ENCODE peak calls at places on chromosomes 7 and 10, in four cellular contexts. I is suprapubic skin, C is thoracic aorta, F is sigmoid colon. Y is an unnamed sample. For H3K4me1, the result is how much of the 10 kb centered on the place peaks cover.

GRCh38 chr10:115654961-115655360 is 561.8 kb downstream of the ATRNL1 start:
- DNase-seq in I (no peak), C (no peak), F (no peak), Y (no peak)

GRCh38 chr7:26279405-26279804 is 12.3 kb upstream of the SNX10 start:
- DNase-seq in I (no peak), C (no peak), F (no peak), Y (no peak)

GRCh38 chr10:99450156-99450555 is 19.7 kb upstream of the GOT1 start:
- DNase-seq in I (no peak), C (no peak), F (no peak), Y (no peak)

GRCh38 chr10:38027992-38028391 is 17.5 kb downstream of the ZNF33A start:
- DNase-seq in I (no peak), C (no peak), F (no peak), Y (no peak)

GRCh38 chr7:47529826-47530555 is 51.9 kb downstream of the TNS3 start:
- DNase-seq in I (no peak), C (no peak), F (no peak), Y (no peak)

GRCh38 chr10:131911451-131911850 is 10.6 kb downstream of the PPP2R2D start:
- DNase-seq in I (no peak), C (no peak), F (peak), Y (no peak)

GRCh38 chr10:90047243-90047729 is 345.9 kb downstream of the KIF20B start:
- DNase-seq in I (no peak), C (no peak), F (no peak), Y (no peak)

GRCh38 chr10:113056468-113057021 is 106.5 kb downstream of the TCF7L2 start:
- DNase-seq in I (no peak), C (no peak), F (no peak), Y (no peak)

GRCh38 chr7:15046851-15047250 is 144.3 kb upstream of the DGKB start:
- DNase-seq in I (no peak), C (no peak), F (no peak), Y (no peak)

GRCh38 chr10:5545426-5545777 is 20.6 kb downstream of the CALML3 start:
- DNase-seq in I (no peak), C (no peak), F (no peak), Y (no peak)

GRCh38 chr7:110483553-110483952 is 607.4 kb upstream of the LRRN3 start:
- DNase-seq in I (no peak), C (no peak), F (no peak), Y (no peak)

GRCh38 chr7:106175507-106175906 is 63.4 kb upstream of the SYPL1 start:
- DNase-seq in I (no peak), C (no peak), F (no peak), Y (no peak)

GRCh38 chr10:122164028-122164601 is 107.0 kb upstream of the BTBD16 start:
- DNase-seq in I (no peak), C (no peak), F (no peak), Y (no peak)

GRCh38 chr7:100130608-100131453 is 4.1 kb downstream of the MBLAC1 start:
- DNase-seq in I (peak), C (no peak), F (peak), Y (peak)

GRCh38 chr7:91239171-91239604 is 25.0 kb upstream of the FZD1 start:
- DNase-seq in I (no peak), C (no peak), F (no peak), Y (no peak)

DNA sequence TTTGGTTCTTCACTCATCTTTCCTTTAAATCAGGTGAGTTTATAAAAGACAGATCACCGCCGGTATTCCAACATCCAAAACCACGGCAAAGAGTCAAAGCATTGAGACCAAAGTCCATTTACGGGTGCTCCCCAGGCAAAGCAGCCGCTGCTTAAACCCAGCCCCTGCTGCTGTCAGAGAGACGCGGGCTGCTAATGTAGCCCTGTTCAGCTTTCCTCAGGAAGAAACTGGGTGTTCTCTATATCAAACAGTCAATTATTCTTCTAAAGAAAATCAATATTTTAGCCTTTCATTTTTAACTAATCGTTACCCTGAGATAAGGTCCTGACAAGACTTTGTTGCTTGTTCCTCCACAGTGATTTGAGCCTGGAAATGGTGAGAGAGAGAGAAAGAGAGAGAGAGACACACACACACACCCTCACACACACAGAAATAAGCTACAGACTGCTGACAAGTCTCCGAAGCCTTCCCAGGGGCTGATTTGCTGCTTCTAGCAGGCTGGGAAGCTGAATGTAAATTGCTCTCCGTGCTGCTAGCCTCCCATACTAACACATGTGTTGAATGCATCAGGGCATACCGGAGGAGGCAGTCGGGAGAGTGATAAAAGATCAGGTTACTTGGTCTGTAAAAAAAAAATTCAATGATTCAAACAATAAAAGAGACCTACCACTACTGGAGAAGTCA is 183.0 kb upstream of the ANK3 start:
- DNase-seq in I (no peak), C (no peak), F (no peak), Y (peak)
- H3K27ac ChIP-seq in I (no peak), C (no peak), F (peak), Y (peak)

GRCh38 chr7:40644454-40645188 is 509.8 kb downstream of the SUGCT start:
- DNase-seq in I (no peak), C (no peak), F (no peak), Y (no peak)

GRCh38 chr7:40646717-40647116 is 511.9 kb downstream of the SUGCT start:
- DNase-seq in I (no peak), C (no peak), F (no peak), Y (no peak)

GRCh38 chr7:40647719-40648118 is 512.9 kb downstream of the SUGCT start:
- DNase-seq in I (no peak), C (no peak), F (no peak), Y (no peak)

GRCh38 chr7:40654171-40654570 is 519.4 kb downstream of the SUGCT start:
- DNase-seq in I (no peak), C (no peak), F (no peak), Y (no peak)

DNA sequence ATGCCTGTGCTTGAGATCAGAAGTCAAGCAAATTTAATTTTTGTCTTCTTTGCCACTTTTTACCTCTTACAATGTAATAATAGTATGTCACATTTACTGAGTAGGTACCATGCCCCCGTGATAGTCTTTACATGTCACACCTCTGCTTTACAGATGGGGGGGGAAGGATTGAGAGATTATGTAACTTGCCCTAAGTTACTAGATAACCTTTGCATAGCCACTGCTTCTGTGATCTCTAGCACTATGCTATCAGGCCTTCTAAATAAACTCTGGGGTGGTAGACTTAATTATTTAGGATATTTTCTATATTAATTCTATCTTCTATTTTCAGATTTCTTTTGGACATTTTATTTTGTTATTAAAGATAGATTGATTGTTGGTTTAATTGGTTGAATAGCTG is 514.4 kb downstream of the SUGCT start:
- DNase-seq in I (no peak), C (no peak), F (no peak), Y (no peak)
- H3K4me1 ChIP-seq in I (under half), C (under half), F (under half), Y (under half)

DNA sequence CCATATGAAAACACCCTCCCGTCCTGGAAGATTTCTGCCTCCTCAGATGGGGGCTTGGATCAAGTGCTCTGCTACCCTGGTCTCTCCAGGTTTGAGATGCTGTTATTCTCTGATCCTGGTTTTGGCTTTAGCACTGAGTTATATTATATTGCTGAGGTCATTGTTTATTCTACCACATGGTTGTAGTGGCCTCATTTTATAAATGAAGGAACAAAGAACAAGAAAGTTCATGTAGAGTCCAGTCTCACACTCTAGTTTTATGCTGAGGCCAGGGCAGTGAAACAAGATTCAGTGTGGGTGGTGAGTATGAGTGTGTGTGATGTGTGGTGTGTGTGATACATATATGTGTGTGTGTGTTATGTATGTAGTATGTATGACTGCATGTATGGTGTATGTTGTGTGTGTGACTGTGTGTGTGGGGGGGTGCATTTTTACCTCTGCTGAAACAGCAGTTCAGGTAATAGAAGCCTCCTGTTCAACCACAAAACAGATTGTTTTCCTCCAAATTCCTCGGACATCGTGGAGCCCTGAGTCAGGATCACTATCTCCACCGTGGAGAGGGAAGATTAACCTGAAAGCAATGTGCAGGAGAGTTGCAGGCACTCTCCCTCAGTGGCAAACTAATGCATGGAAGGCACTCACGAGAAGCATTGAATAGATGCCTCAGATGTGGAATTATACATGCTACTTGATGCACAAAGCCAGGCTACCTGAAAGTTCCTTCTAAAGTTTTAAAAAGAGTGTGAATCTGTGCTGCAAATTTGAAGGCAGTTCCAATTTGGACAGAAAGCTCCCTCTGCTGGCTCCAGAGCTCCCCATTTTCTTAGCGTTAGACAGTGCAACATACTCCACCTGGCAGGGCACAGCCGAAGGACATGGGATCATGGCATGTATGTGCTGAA is 80.6 kb downstream of the C7orf25 start:
- DNase-seq in I (no peak), C (no peak), F (peak), Y (no peak)
- TF ChIP-seq CTCF in I (peak), C (peak), F (peak), Y (no peak)

GRCh38 chr7:2076649-2077064 is 156.1 kb downstream of the MAD1L1 start:
- DNase-seq in I (no peak), C (no peak), F (no peak), Y (no peak)

GRCh38 chr7:2075811-2076210 is 156.9 kb downstream of the MAD1L1 start:
- DNase-seq in I (no peak), C (no peak), F (no peak), Y (no peak)

GRCh38 chr7:2072798-2073197 is 159.9 kb downstream of the MAD1L1 start:
- DNase-seq in I (no peak), C (no peak), F (no peak), Y (no peak)

GRCh38 chr7:2072042-2072441 is 160.7 kb downstream of the MAD1L1 start:
- DNase-seq in I (no peak), C (no peak), F (no peak), Y (no peak)

GRCh38 chr7:2074694-2075093 is 158.1 kb downstream of the MAD1L1 start:
- DNase-seq in I (no peak), C (no peak), F (no peak), Y (no peak)
- H3K27ac ChIP-seq in I (no peak), C (no peak), F (no peak), Y (no peak)

GRCh38 chr7:105007298-105007697 is 6.7 kb upstream of the KMT2E start:
- DNase-seq in I (no peak), C (no peak), F (no peak), Y (no peak)

GRCh38 chr7:105003275-105003674 is 10.7 kb upstream of the KMT2E start:
- DNase-seq in I (no peak), C (peak), F (peak), Y (peak)

GRCh38 chr7:105009667-105010537 is 4.1 kb upstream of the KMT2E start:
- DNase-seq in I (no peak), C (no peak), F (no peak), Y (no peak)

GRCh38 chr7:105003875-105004510 is 10.0 kb upstream of the KMT2E start:
- DNase-seq in I (no peak), C (no peak), F (no peak), Y (no peak)

DNA sequence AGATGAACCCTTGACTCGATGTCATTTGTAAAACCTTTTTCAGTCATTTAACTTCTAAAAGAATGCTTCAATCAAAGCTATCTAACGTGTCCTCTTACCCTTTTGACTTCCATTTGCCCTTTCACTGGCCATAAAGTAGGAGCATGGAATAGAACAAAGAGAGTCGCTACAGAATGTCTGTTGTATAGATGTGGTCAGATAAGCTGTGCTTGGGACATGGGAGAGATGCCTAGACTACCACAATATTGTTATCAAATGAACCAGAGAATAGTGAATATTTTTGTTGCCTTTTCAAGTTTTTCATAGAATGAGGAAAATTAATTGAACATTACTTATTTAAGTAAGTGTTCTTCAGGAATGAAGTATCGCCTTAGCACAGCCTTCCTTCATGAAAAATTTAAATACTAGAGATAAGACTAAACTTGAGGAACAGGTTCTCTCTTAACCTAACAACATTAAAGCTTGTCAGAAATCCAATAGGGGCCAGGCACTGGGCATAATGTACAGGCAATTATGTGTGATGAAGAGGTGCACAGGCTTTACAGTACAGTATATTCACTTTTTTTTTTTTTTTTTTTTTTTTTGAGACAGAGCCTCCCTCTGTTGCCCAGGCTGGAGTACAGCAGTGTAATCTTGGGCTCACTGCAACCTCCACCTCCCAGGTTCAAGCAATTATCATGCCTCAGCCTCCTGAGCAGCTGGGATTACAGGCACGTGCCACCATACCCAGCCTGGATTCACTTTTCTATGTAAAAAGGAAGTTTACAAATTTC is 7.5 kb upstream of the KMT2E start:
- DNase-seq in I (no peak), C (no peak), F (no peak), Y (no peak)
- H3K4me1 ChIP-seq in I (half or more), C (half or more), F (half or more), Y (half or more)